ENCODE peak calls at places on chromosomes 3 and 15, in five cellular contexts. One of them, this sample, is unnamed.

GRCh38 chr3:31508452-31509146 is 24.1 kb upstream of the STT3B start:
- DNase-seq in PC-9: no peak
- DNase-seq in Panc1: no peak
- DNase-seq in heart left ventricle: no peak
- DNase-seq in A549: no peak
- DNase-seq in this sample: no peak

GRCh38 chr15:72604794-72605193 is 49.7 kb upstream of the GOLGA6B start:
- DNase-seq in PC-9: no peak
- DNase-seq in Panc1: no peak
- DNase-seq in heart left ventricle: no peak
- DNase-seq in A549: peak; percentile 12
- DNase-seq in this sample: no peak

GRCh38 chr3:197511130-197511529 is 44.6 kb downstream of the BDH1 start:
- DNase-seq in PC-9: no peak
- DNase-seq in Panc1: no peak
- DNase-seq in heart left ventricle: no peak
- DNase-seq in A549: no peak
- DNase-seq in this sample: no peak

GRCh38 chr3:42906085-42906904 is at the start of gene ZNF662:
- DNase-seq in PC-9: peak; percentile 43
- DNase-seq in Panc1: no peak
- DNase-seq in heart left ventricle: peak; percentile 64
- DNase-seq in A549: no peak
- DNase-seq in this sample: no peak

GRCh38 chr3:188083011-188083410 is 70.9 kb upstream of the LPP start:
- DNase-seq in PC-9: no peak
- DNase-seq in Panc1: no peak
- DNase-seq in heart left ventricle: no peak
- DNase-seq in A549: no peak
- DNase-seq in this sample: no peak

GRCh38 chr3:100553618-100554372 is 55.6 kb upstream of the ADGRG7 start:
- DNase-seq in PC-9: no peak
- DNase-seq in Panc1: no peak
- DNase-seq in heart left ventricle: no peak
- DNase-seq in A549: no peak
- DNase-seq in this sample: no peak

GRCh38 chr15:72196409-72197044 is 1.1 kb downstream of the GRAMD2A start:
- DNase-seq in PC-9: no peak
- DNase-seq in Panc1: no peak
- DNase-seq in heart left ventricle: no peak
- DNase-seq in A549: peak; percentile 35
- DNase-seq in this sample: no peak

GRCh38 chr15:27677951-27678350 is 421.2 kb downstream of the OCA2 start:
- DNase-seq in PC-9: no peak
- DNase-seq in Panc1: no peak
- DNase-seq in heart left ventricle: no peak
- DNase-seq in A549: no peak
- DNase-seq in this sample: no peak

GRCh38 chr3:131977363-131977762 is 57.5 kb downstream of the CPNE4 start:
- DNase-seq in PC-9: no peak
- DNase-seq in Panc1: no peak
- DNase-seq in heart left ventricle: no peak
- DNase-seq in A549: no peak
- DNase-seq in this sample: no peak

GRCh38 chr3:148681080-148681479 is 16.6 kb upstream of the AGTR1 start:
- DNase-seq in PC-9: no peak
- DNase-seq in Panc1: peak; percentile 24
- DNase-seq in heart left ventricle: no peak
- DNase-seq in A549: peak; percentile 38
- DNase-seq in this sample: no peak

GRCh38 chr3:33229066-33229465 is 10.5 kb upstream of the SUSD5 start:
- DNase-seq in PC-9: no peak
- DNase-seq in Panc1: no peak
- DNase-seq in heart left ventricle: no peak
- DNase-seq in A549: no peak
- DNase-seq in this sample: no peak

GRCh38 chr15:57421540-57421939 is 45.2 kb downstream of the CGNL1 start:
- DNase-seq in PC-9: no peak
- DNase-seq in Panc1: no peak
- DNase-seq in heart left ventricle: no peak
- DNase-seq in A549: no peak
- DNase-seq in this sample: no peak

GRCh38 chr3:59821274-59821673 is 771.4 kb upstream of the CFAP20DC start:
- DNase-seq in PC-9: no peak
- DNase-seq in Panc1: no peak
- DNase-seq in heart left ventricle: no peak
- DNase-seq in A549: no peak
- DNase-seq in this sample: no peak

GRCh38 chr3:191361456-191361855 is 31.1 kb upstream of the UTS2B start:
- DNase-seq in PC-9: no peak
- DNase-seq in Panc1: no peak
- DNase-seq in heart left ventricle: no peak
- DNase-seq in A549: no peak
- DNase-seq in this sample: no peak
- H3K4me1 ChIP-seq in PC-9: peaks cover 43% of the 10 kb centered on the region
- H3K4me1 ChIP-seq in Panc1: peaks cover 2% of the 10 kb centered on the region
- H3K4me1 ChIP-seq in heart left ventricle: peaks cover 19% of the 10 kb centered on the region
- H3K4me1 ChIP-seq in A549: peaks cover 9% of the 10 kb centered on the region
- H3K4me1 ChIP-seq in this sample: peaks cover 5% of the 10 kb centered on the region

DNA sequence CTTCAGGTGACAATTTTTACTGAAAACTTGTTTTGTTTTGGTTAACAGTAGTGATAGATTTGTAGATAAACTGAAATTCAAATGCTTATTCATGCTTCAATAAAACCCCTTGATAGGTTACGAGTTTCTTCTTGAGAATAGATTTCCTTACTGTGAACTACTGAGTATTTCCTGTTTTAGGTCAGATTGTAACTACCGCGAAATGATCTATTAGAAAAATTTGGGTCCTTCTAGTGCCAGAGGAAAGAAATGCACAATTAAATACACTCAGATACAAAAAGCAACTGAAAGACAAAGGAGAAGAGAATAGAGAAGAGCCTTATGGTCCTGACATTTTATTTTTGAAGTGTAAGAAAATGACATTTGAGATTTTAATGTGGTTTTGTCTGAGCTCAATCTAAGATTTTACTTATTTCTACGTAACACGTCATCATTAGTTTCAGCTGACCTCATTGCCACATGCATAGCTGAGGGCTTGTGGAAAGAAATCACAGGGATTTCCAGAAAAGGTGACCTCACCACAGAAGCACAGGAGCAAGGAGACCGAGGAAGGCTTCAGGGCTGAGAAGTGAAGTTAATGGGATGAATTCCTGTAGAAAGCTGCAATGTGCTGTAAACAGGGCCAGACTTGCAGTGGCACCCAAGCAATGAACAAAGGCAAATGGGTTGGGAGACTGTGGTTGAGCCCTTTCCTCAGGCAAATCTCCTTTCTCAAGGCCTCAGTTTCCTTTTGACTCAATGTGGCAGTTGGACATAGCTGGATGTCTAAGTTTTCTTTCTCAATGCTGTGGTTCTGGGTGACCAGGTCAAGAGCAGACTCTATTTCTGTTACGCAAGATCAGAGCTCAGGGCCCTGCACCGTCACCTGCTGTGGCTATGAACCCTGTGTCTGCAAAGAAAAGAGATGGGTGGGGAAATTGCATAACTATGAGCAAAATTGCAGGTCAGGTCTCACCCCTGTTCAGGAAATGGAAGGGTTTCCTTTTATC is 252.0 kb upstream of the TBL1XR1 start:
- DNase-seq in PC-9: peak; percentile 82
- DNase-seq in Panc1: no peak
- DNase-seq in heart left ventricle: no peak
- DNase-seq in A549: no peak
- DNase-seq in this sample: no peak
- TF ChIP-seq CTCF in PC-9: no peak
- TF ChIP-seq CTCF in Panc1: no peak
- TF ChIP-seq CTCF in heart left ventricle: no peak
- TF ChIP-seq CTCF in A549: no peak
- TF ChIP-seq CTCF in this sample: no peak

DNA sequence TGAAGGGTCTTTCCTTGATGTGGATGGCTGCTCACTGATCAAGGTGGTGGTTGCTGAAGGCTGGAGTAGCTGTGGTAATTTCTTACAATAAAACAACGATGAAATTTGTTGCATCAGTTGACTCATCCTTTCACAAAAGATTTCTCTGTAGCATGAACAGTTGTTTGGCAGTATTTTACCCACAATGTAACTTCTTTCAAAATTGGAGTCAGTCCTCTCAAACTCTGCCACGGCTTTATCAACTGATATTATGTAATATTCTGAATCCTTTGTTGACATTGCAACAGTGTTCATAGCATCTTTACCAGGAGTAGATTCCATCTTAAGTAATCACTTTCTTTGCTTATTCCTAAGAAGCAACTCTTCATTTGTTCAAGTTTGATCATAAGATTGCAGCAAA is 252.6 kb downstream of the UBE2E2 start:
- DNase-seq in PC-9: no peak
- DNase-seq in Panc1: no peak
- DNase-seq in heart left ventricle: no peak
- DNase-seq in A549: peak; percentile 14
- DNase-seq in this sample: no peak
- H3K4me1 ChIP-seq in PC-9: peaks cover 17% of the 10 kb centered on the region
- H3K4me1 ChIP-seq in Panc1: no peaks in the 10 kb centered on the region
- H3K4me1 ChIP-seq in heart left ventricle: peaks cover 23% of the 10 kb centered on the region
- H3K4me1 ChIP-seq in A549: peaks cover 19% of the 10 kb centered on the region
- H3K4me1 ChIP-seq in this sample: no peaks in the 10 kb centered on the region

GRCh38 chr3:8336456-8336855 is 165.2 kb upstream of the LMCD1 start:
- DNase-seq in PC-9: no peak
- DNase-seq in Panc1: no peak
- DNase-seq in heart left ventricle: no peak
- DNase-seq in A549: peak; percentile 7
- DNase-seq in this sample: no peak
- TF ChIP-seq CTCF in PC-9: peak; percentile 69
- TF ChIP-seq CTCF in Panc1: peak; percentile 52
- TF ChIP-seq CTCF in heart left ventricle: no peak
- TF ChIP-seq CTCF in A549: no peak
- TF ChIP-seq CTCF in this sample: peak; percentile 50

DNA sequence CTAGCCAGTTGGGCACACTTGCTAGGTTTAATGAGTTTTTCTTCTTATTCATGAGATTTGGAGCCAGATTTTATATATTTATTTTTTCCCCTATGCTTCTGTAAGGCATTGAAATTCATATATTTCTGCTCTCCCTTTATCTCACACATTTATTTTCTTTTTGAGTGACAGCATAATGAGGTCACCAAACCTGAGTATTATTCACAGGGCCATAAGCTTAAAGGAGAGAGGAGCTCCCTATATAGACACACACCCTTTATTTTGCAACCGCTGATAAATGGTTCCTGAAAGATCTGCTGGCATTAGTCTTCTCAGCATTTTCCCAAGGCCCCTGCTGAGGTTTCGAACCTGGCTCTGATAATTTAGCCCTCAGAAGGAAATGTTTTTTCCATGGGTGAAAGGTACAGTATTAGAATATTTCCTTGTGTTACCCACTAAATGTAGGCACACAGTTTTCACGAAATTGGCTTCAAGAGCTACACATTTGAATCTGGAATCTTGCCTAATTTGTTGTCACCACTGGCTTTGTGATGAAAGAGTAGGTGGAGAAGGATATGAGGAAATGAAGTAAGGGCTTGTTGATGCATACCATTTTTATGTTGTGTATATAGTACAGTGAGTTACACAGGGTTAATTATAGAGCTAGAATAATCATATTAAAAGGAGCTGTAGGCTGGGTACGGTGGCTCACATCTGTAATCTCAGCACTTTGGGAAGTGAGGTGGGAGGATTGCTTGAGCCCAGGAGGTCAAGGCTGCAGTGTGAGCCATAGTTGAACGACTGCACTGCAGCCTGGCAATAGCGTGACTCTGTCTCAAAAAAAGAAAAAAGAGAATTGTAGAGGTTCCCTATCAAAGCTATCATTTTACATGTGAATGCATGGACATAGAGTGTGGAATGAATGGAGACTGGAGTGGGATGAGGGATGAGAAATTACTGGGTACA is 6.5 kb downstream of the KLHL18 start:
- DNase-seq in PC-9: no peak
- DNase-seq in Panc1: no peak
- DNase-seq in heart left ventricle: no peak
- DNase-seq in A549: no peak
- DNase-seq in this sample: no peak
- H3K4me1 ChIP-seq in PC-9: no peaks in the 10 kb centered on the region
- H3K4me1 ChIP-seq in Panc1: no peaks in the 10 kb centered on the region
- H3K4me1 ChIP-seq in heart left ventricle: peaks cover 16% of the 10 kb centered on the region
- H3K4me1 ChIP-seq in A549: peaks cover under 1% of the 10 kb centered on the region
- H3K4me1 ChIP-seq in this sample: no peaks in the 10 kb centered on the region